ENCODE peak calls at places on chromosomes 11 and 22, in seven cellular contexts. Y is AG04449, D is A549, Q is astrocyte of the cerebellum, P is right atrium auricular region, T is lower lobe of right lung, H is fibroblast of lung. J is an unnamed sample.
A peak's percentile ranks its signal among the peaks of the same experiment; 100 is the strongest.

GRCh38 chr11:121721961-121722360 is 269.2 kb upstream of the SORL1-AS1 start:
- DNase-seq in Y (no peak), D (no peak), Q (no peak), P (no peak), T (no peak), H (no peak), J (no peak)

GRCh38 chr22:43001271-43002197 is 13.4 kb downstream of the PACSIN2 start:
- DNase-seq in Y (no peak), D (no peak), Q (peak; percentile 66), P (no peak), T (peak; percentile 67), H (peak; percentile 76), J (no peak)

GRCh38 chr22:39291501-39291900 is 27.9 kb downstream of the RPL3 start:
- DNase-seq in Y (no peak), D (no peak), Q (no peak), P (no peak), T (no peak), H (no peak), J (no peak)

GRCh38 chr11:120785576-120785975 is 238.3 kb upstream of the TBCEL start:
- DNase-seq in Y (no peak), D (no peak), Q (no peak), P (peak; percentile 38), T (no peak), H (no peak), J (no peak)

GRCh38 chr11:79414644-79415317 is 26.0 kb downstream of the TENM4 start:
- DNase-seq in Y (no peak), D (no peak), Q (peak; percentile 83), P (no peak), T (no peak), H (peak; percentile 90), J (no peak)

GRCh38 chr11:116875194-116875593 is 37.8 kb upstream of the APOA1 start:
- DNase-seq in Y (no peak), D (no peak), Q (no peak), P (no peak), T (no peak), H (no peak), J (no peak)

GRCh38 chr11:115164774-115165173 is 339.4 kb downstream of the CADM1 start:
- DNase-seq in Y (no peak), D (no peak), Q (peak; percentile 3), P (no peak), T (no peak), H (peak; percentile 30), J (no peak)

GRCh38 chr11:25981998-25982397 is 349.9 kb upstream of the ANO3 start:
- DNase-seq in Y (peak; percentile 12), D (peak; percentile 57), Q (peak; percentile 55), P (no peak), T (no peak), H (peak; percentile 55), J (peak; percentile 53)

GRCh38 chr22:41197046-41197807 is 7.9 kb upstream of the L3MBTL2 start:
- DNase-seq in Y (no peak), D (peak; percentile 57), Q (no peak), P (peak; percentile 69), T (peak; percentile 89), H (peak; percentile 46), J (no peak)

GRCh38 chr22:44483878-44484277 is 14.2 kb downstream of the RTL6 start:
- DNase-seq in Y (no peak), D (no peak), Q (no peak), P (no peak), T (no peak), H (no peak), J (no peak)

GRCh38 chr11:122038543-122038942 is 77.5 kb downstream of the BLID start:
- DNase-seq in Y (peak; percentile 96), D (no peak), Q (peak; percentile 53), P (no peak), T (no peak), H (peak; percentile 96), J (peak; percentile 72)

GRCh38 chr22:19239464-19239863 is 52.1 kb downstream of the CLTCL1 start:
- DNase-seq in Y (no peak), D (no peak), Q (no peak), P (no peak), T (no peak), H (no peak), J (no peak)

GRCh38 chr11:87304350-87304749 is 266.6 kb downstream of the TMEM135 start:
- DNase-seq in Y (no peak), D (no peak), Q (no peak), P (no peak), T (no peak), H (no peak), J (no peak)

DNA sequence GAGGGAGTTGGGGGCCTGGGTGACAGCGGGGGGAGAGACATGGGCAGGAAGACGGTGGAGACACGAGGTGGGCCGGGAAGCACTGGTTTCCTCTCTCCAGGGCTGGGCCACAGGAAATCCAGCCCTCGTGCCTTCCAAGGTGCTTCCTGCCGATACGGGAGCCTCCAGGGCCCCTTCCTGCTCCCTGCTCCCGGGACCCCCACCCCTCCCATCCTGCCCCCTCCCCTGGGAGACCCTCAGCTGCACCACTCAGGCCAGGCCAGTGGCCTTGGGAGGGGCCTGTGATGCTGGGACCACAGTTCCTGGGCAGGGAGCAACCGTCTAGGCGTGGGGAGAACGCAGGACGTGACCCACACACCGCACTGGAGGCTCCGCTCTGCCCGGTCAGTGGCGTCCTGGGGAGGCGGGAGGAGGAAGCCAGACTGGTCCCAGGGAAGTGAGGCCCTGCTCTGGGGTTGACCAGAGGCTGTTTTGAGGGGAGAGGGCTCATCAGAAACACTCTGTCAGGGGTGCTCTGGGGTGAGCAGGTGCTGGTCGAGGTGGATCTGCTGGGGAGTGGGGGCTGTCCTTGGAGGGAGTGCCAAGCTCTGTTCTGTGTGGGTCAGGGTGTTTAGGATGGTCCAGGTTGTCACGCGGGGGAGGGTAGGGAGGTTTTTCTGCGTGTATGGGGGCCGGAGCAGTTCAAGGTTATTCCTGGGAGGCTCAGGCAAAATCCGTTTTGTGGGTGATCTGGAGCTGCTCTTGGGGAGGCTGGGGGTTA is at the start of gene SHANK3:
- DNase-seq in Y (no peak), D (no peak), Q (no peak), P (peak; percentile 64), T (peak; percentile 70), H (no peak), J (no peak)
- H3K4me3 ChIP-seq in Y (no peak within 1 kb of the TSS), D (peak within 1 kb of the TSS; percentile 58), Q (peak within 1 kb of the TSS; percentile 16), P (peak within 1 kb of the TSS; percentile 50), T (peak within 1 kb of the TSS; percentile 57), H (no peak within 1 kb of the TSS), J (no peak within 1 kb of the TSS)

GRCh38 chr22:50696799-50697561 is 24.4 kb downstream of the SHANK3 start:
- DNase-seq in Y (no peak), D (no peak), Q (no peak), P (no peak), T (peak; percentile 41), H (no peak), J (no peak)
- TF ChIP-seq CTCF in Y (peak; percentile 84), D (no peak), Q (peak; percentile 71), P (peak; percentile 30), T (peak; percentile 35), H (peak; percentile 53), J (peak; percentile 77)

DNA sequence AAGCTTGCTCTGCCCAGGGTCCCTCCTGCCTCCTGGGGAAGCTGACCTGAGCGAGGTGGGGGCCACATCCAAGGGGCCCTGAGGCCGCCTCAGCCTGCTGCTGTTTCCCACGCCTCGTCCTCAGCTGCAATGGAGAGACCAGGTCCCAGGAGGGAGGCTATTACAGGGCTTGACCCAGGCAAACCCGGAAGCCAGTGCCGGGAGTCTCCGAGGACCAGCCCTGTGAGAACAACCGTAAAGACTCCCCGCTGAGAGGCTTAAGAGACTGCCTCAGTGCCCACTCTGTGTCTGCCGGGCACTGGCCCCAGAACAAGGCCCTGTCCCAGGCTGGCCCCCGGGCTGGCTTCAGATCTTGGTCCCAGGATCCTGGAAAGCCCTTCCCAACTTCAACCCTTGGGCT is 124.3 kb upstream of the FGF3 start:
- DNase-seq in Y (no peak), D (no peak), Q (no peak), P (no peak), T (no peak), H (no peak), J (no peak)
- H3K4me3 ChIP-seq in Y (no peak overlapping the region), D (no peak overlapping the region), Q (no peak overlapping the region), P (no peak overlapping the region), T (no peak overlapping the region), H (no peak overlapping the region), J (no peak overlapping the region)

GRCh38 chr11:57300785-57301184 is 24.0 kb downstream of the TNKS1BP1 start:
- DNase-seq in Y (no peak), D (no peak), Q (no peak), P (no peak), T (peak; percentile 37), H (no peak), J (no peak)
- TF ChIP-seq CTCF in Y (no peak), D (no peak), Q (no peak), P (no peak), T (no peak), H (no peak), J (no peak)

GRCh38 chr22:50621948-50622722 is 5.8 kb downstream of the ARSA start:
- DNase-seq in Y (no peak), D (no peak), Q (no peak), P (no peak), T (no peak), H (no peak), J (no peak)
- H3K4me3 ChIP-seq in Y (no peak overlapping the region), D (no peak overlapping the region), Q (no peak overlapping the region), P (no peak overlapping the region), T (peak overlapping the region; percentile 44), H (no peak overlapping the region), J (no peak overlapping the region)

GRCh38 chr11:17864478-17864941 is 129.9 kb downstream of the KCNC1 start:
- DNase-seq in Y (no peak), D (peak; percentile 6), Q (no peak), P (no peak), T (no peak), H (no peak), J (no peak)
- TF ChIP-seq CTCF in Y (peak; percentile 13), D (peak; percentile 51), Q (peak; percentile 56), P (peak; percentile 15), T (peak; percentile 41), H (peak; percentile 47), J (peak; percentile 50)

J was measured in HFF-Myc.